ENCODE peak calls at places on chromosomes 6 and 20, in four cellular contexts. H is RWPE2, Y is OCI-LY7, B is heart right ventricle. K is an unnamed sample.

GRCh38 chr6:137707590-137708360 is 159.3 kb upstream of the TNFAIP3 start:
- DNase-seq in H (peak; percentile 76), Y (peak; percentile 87), B (no peak), K (no peak)

GRCh38 chr6:158849899-158850806 is 31.0 kb upstream of the EZR start:
- DNase-seq in H (peak; percentile 79), Y (no peak), B (no peak), K (no peak)

GRCh38 chr6:11210386-11211138 is 21.9 kb downstream of the NEDD9 start:
- DNase-seq in H (no peak), Y (no peak), B (no peak), K (no peak)

GRCh38 chr6:39102024-39102820 is 12.8 kb downstream of the SAYSD1 start:
- DNase-seq in H (no peak), Y (peak; percentile 49), B (peak; percentile 23), K (no peak)

GRCh38 chr6:6543181-6543879 is 45.2 kb upstream of the LY86 start:
- DNase-seq in H (no peak), Y (peak; percentile 20), B (no peak), K (no peak)

GRCh38 chr6:3385660-3386151 is 71.1 kb downstream of the SLC22A23 start:
- DNase-seq in H (no peak), Y (no peak), B (no peak), K (no peak)

GRCh38 chr6:119590066-119590465 is 240.5 kb upstream of the MAN1A1 start:
- DNase-seq in H (no peak), Y (no peak), B (no peak), K (no peak)

GRCh38 chr20:2280083-2280482 is 15.7 kb upstream of the TGM3 start:
- DNase-seq in H (no peak), Y (no peak), B (no peak), K (no peak)

GRCh38 chr20:42492998-42493397 is 696.7 kb downstream of the PTPRT start:
- DNase-seq in H (no peak), Y (no peak), B (no peak), K (no peak)

GRCh38 chr6:163793584-163793983 is 379.1 kb downstream of the QKI start:
- DNase-seq in H (no peak), Y (no peak), B (no peak), K (no peak)

GRCh38 chr6:150319924-150320323 is 48.9 kb upstream of the IYD start:
- DNase-seq in H (no peak), Y (no peak), B (no peak), K (no peak)

GRCh38 chr20:48008850-48009535 is 223.7 kb upstream of the SULF2 start:
- DNase-seq in H (no peak), Y (no peak), B (no peak), K (no peak)

GRCh38 chr20:48015136-48015925 is 230.1 kb upstream of the SULF2 start:
- DNase-seq in H (no peak), Y (no peak), B (no peak), K (no peak)

GRCh38 chr20:48011025-48011424 is 225.7 kb upstream of the SULF2 start:
- DNase-seq in H (no peak), Y (no peak), B (no peak), K (no peak)

GRCh38 chr20:48010623-48011022 is 225.3 kb upstream of the SULF2 start:
- DNase-seq in H (no peak), Y (no peak), B (no peak), K (no peak)

DNA sequence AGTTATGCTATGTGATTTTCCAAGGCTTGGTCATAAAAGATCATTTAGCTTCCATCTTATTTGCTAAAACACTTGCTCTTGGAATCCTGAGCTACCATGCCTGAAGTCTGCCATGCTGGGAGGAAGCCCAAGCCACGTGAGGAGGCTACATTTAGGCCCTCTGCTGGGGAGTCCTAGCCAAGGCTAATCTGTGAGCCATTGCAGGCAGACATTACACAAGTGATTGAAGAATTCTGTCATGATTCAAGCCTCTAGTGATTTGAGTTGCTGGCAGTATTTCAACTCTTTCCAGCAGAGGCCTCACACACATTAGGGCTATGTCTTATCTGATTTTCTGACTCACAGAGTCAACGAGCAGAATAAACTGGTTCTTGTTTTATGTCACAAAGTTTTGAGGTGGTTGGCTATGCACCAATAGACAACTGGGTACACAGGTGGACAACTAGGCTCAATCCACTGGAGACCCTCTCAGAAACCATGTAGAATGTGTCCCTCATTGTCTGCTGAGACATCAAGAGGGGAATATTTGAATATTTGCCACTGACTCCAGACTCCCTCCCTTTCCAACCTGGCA is 227.2 kb upstream of the SULF2 start:
- DNase-seq in H (no peak), Y (peak; percentile 24), B (no peak), K (no peak)
- TF ChIP-seq CTCF in H (peak; percentile 57), Y (peak; percentile 58), B (no peak), K (peak; percentile 52)

DNA sequence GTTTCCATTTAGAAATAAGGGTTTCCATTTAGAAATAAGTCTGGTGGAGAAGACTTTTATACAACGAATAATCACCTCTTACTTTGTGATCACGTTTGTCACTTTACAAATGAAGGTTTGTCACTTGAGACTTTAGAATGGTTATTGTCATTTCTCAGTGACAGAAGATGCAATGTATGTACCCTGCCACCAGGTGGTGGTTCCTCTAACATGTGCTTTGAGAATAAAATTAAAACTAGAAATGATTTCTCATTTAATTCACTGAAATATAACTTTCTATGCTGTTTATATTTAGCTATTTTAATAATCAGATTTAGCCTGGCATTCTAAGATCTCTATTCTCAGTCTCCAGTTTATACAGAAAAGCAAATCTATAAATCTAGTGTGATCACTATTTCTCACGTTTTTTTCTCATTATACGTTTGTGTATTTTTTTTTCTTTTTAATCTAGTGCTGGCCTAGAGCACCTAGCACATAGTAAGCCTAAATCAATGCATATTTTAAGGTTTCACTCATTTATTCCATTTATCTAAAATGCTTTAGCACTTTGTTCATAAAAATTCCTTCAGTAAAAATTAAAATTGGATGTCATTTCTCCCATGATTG is 57.4 kb upstream of the TFAP2D start:
- DNase-seq in H (no peak), Y (peak; percentile 19), B (no peak), K (no peak)
- TF ChIP-seq CTCF in H (peak; percentile 59), Y (peak; percentile 80), B (peak; percentile 43), K (peak; percentile 84)

DNA sequence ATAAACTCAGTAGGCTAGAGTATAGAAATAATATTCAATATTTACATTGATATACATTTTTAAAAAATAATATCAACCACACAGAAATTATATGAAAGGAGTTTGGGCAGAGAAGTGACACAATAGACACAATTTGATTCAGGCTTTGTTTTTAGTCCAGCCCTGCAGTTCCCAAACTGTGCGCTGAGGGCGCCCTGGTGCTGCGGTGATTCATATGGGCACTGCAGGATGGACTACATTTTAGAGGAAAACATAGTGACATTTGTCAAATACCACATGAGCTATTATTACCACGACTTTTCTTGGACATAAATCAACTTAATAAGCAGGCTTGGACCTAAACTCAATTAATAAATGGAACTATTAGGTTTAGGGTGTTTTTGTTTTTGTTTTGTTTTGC is 364.3 kb upstream of the ID4 start:
- DNase-seq in H (no peak), Y (peak; percentile 51), B (no peak), K (no peak)
- TF ChIP-seq CTCF in H (no peak), Y (peak; percentile 83), B (peak; percentile 12), K (peak; percentile 57)

GRCh38 chr6:153568601-153569000 is 437.5 kb upstream of the RGS17 start:
- DNase-seq in H (no peak), Y (no peak), B (no peak), K (no peak)

GRCh38 chr6:153564803-153565202 is 433.7 kb upstream of the RGS17 start:
- DNase-seq in H (no peak), Y (no peak), B (no peak), K (no peak)

DNA sequence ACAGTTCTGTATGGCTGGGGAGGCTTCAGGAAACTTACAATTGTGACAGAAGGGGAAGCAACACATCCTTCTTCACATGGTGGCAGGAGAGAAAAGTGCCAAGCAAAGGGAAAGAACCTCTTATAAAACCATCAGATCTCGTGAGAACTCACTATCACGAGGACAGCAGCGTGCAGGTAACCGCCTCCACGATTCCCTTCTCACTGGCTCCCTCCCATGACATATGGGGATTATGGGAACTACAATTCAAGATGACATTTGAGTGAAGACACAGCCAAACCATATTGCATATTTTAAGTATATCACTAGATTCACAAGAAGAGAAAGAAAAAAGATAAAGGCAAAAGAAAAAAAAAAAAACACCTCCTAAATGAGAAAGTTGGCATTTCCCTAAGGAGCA is 431.9 kb upstream of the RGS17 start:
- DNase-seq in H (no peak), Y (no peak), B (no peak), K (no peak)
- TF ChIP-seq CTCF in H (no peak), Y (no peak), B (no peak), K (peak; percentile 27)

GRCh38 chr20:53931597-53931996 is 138.8 kb downstream of the BCAS1 start:
- DNase-seq in H (no peak), Y (no peak), B (no peak), K (no peak)

GRCh38 chr20:53937330-53937729 is 133.1 kb downstream of the BCAS1 start:
- DNase-seq in H (no peak), Y (no peak), B (no peak), K (no peak)

GRCh38 chr20:53935353-53936084 is 134.9 kb downstream of the BCAS1 start:
- DNase-seq in H (no peak), Y (peak; percentile 53), B (no peak), K (no peak)

GRCh38 chr20:53933232-53933846 is 137.1 kb downstream of the BCAS1 start:
- DNase-seq in H (no peak), Y (no peak), B (no peak), K (no peak)

DNA sequence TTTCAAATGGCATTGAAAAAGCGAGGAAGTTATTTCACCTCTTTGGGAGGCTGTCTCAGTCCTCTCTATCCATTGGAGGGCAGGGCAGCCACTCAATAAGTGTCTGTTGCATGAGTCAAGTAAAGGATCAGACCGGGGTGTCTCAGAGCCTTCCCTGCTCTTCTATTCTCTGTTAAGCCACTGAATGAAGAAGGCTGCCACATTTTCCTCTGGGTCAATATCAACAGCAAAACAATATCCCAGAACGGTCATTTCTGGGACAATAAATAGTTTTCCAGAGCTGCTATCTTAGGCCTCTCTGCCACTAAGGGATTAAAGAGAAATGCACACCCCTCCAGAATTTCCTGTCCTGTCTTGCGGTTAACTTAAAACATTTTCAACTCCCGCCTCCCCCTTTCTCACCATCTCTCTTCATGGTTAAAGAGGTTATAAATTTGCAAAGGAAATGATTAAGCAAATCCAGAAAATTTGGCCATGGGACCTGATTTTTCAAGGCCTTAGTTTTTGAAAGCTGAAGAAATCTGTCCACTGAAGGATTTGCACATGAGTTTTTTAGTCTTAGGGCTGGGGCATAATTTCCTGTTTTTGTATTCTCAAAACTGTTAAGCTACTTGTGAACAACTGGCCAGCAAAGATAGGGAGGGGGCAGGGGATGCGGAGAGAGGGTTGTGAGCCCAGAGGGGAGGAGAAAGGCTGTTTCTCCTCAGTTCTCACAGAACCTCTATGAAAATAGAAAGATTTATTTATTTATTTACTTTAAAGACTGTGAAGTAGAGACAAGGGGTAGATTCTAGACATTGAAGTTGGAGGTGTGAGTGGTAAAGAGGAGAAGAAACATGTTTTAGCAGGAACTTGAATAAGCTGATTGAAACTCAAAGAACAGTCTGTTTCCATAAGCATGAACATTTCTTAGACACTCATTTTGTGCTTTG is 135.7 kb downstream of the BCAS1 start:
- DNase-seq in H (no peak), Y (peak; percentile 88), B (no peak), K (no peak)
- TF ChIP-seq CTCF in H (no peak), Y (no peak), B (no peak), K (no peak)

GRCh38 chr6:30100585-30101422 is 12.1 kb downstream of the TRIM31 start:
- DNase-seq in H (no peak), Y (no peak), B (peak; percentile 40), K (no peak)

GRCh38 chr6:30102701-30103629 is 9.9 kb downstream of the TRIM31 start:
- DNase-seq in H (peak; percentile 73), Y (peak; percentile 81), B (peak; percentile 78), K (no peak)

GRCh38 chr6:30101423-30101938 is 11.4 kb downstream of the TRIM31 start:
- DNase-seq in H (no peak), Y (no peak), B (no peak), K (no peak)

GRCh38 chr6:30103630-30104179 is 9.2 kb downstream of the TRIM31 start:
- DNase-seq in H (no peak), Y (no peak), B (no peak), K (no peak)

GRCh38 chr6:30101939-30102700 is 10.8 kb downstream of the TRIM31 start:
- DNase-seq in H (peak; percentile 92), Y (peak; percentile 38), B (peak; percentile 94), K (peak; percentile 95)
- TF ChIP-seq CTCF in H (no peak), Y (no peak), B (no peak), K (peak; percentile 67)

K was measured in chondrocyte.